ENCODE peak calls at places on chromosomes 5 and 9, in six cellular contexts. W is WERI-Rb-1; Z is prostate gland; D is astrocyte of the spinal cord; O is IMR-90; U is CD8-positive, alpha-beta T cell. P is an unnamed sample.

GRCh38 chr5:74199005-74199404 is 441.5 kb downstream of the ENC1 start:
- DNase-seq in W (no peak), U (no peak), O (peak), D (peak), Z (no peak), P (no peak)

GRCh38 chr5:170195876-170196275 is 36.9 kb upstream of the C5orf58 start:
- DNase-seq in W (no peak), D (no peak), U (no peak), O (no peak), Z (no peak), P (no peak)

GRCh38 chr5:96320797-96321196 is 112.3 kb downstream of the PCSK1 start:
- DNase-seq in D (no peak), Z (no peak), U (no peak), O (peak), W (no peak), P (peak)

GRCh38 chr9:38036359-38037084 is 32.5 kb downstream of the SHB start:
- DNase-seq in O (peak), U (no peak), W (no peak), Z (peak), D (peak), P (peak)

GRCh38 chr9:136799854-136800657 is 3.9 kb downstream of the CCDC183 start:
- DNase-seq in O (peak), Z (peak), D (peak), W (peak), U (peak), P (no peak)

GRCh38 chr9:69157751-69158466 is 16.2 kb upstream of the TJP2 start:
- DNase-seq in W (no peak), U (no peak), O (peak), D (peak), Z (no peak), P (peak)

GRCh38 chr9:133945314-133945975 is 46.7 kb downstream of the VAV2 start:
- DNase-seq in Z (no peak), D (no peak), O (no peak), U (no peak), W (no peak), P (no peak)

GRCh38 chr9:114169029-114169939 is 13.9 kb downstream of the COL27A1 start:
- DNase-seq in O (peak), Z (no peak), D (peak), U (no peak), W (peak), P (peak)

GRCh38 chr9:123339666-123340414 is 16.2 kb upstream of the CRB2 start:
- DNase-seq in Z (no peak), U (no peak), D (no peak), W (no peak), O (no peak), P (no peak)

GRCh38 chr5:6480133-6481051 is 31.7 kb downstream of the UBE2QL1 start:
- DNase-seq in D (no peak), O (no peak), U (no peak), W (no peak), Z (no peak), P (no peak)
- TF ChIP-seq CTCF in D (no peak), O (no peak), U (no peak), W (no peak), Z (no peak), P (no peak)

DNA sequence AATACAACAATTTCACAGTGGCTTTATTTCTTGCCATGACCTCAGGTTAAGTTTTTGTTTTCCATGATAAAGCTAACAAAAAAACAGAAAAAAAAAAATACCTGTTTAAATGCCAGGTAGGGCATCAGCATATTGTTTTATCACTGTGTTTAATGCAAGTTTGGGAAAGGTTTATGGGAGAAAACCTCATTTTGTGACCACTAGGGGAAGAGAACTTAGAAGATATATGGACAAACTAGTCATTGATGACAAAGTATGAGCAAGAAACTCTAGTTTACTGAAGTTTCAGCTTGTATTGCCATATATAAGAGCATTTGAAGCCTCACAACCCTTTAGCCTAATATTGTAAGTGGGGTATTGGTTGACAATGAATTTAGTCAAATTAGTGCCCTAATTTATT is 1431.4 kb upstream of the CDH18 start:
- DNase-seq in Z (no peak), W (no peak), U (no peak), O (no peak), D (no peak), P (no peak)
- TF ChIP-seq CTCF in Z (no peak), W (no peak), U (no peak), O (no peak), D (no peak), P (no peak)

DNA sequence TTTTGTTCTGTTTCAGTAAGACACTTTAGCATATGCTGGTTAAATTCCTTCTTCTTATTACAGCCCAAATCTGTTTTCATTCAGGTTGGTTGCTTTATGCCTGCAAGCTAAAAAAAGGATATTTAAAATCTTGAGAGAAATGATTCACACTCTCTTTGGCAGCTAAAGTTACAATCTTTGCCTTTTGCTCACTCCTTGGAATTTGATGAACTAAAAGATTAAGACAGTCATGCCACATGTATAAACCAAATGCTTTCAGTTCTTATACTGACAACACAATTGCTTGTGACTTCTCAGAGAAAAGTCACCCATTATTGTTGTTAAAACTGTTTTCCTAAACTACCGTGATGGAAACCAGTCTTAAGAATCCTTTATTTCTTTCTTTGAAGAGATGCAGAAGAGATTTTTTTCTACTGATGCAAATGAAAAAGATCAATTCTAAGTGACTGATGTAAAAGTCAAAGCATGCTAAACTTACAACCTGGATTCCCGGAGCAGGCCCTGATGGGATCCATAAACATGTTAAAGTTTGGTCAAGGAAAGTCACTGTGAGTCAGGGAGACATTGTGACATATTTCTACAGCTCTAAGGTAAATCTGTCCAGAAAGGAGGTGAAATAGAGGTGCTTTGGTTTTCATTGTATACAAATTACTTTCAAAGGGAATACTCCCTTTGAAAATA is 144.2 kb upstream of the CDH10 start:
- DNase-seq in W (no peak), Z (no peak), D (peak), O (no peak), U (no peak), P (peak)
- TF ChIP-seq CTCF in W (no peak), Z (no peak), D (no peak), O (no peak), U (no peak), P (no peak)

DNA sequence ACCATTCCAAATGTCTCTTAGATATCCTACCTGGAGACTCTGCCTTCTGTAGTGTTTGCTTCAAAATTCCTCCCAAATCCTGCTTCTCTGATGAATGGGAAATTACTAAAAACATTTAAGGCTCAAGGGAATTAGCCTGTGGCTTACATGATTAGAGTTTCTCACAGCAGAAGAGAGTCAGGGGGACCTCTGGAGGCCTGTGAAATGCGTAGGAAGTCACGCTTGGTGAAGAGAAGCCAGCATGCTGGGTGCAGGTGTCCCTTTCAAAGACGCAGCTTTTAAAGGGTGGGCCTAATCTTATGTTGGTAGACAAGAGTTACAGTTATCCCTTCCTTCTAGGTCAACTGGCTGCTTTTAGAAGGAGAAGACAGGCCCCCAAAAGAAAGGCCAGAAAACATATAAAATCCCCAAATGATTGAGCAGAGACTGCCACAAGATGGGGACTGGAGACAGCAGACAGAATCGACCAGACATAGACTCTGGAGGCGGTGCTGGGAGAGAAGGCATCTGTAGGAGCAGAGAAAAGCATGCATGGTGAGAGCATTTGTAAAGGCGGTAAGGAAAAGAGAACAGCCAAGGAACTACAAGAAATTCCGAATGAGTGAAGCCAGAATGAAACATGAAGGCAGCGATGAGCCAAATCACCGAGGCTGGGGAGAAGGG is 42.3 kb downstream of the B4GALT1 start:
- DNase-seq in Z (no peak), U (no peak), D (no peak), O (no peak), W (peak), P (no peak)
- TF ChIP-seq CTCF in Z (no peak), U (no peak), D (no peak), O (peak), W (peak), P (no peak)

GRCh38 chr5:99879791-99880511 is 655.2 kb upstream of the FAM174A start:
- DNase-seq in Z (no peak), O (no peak), W (peak), U (no peak), D (no peak), P (no peak)
- TF ChIP-seq CTCF in Z (no peak), O (no peak), W (no peak), U (no peak), D (no peak), P (no peak)

GRCh38 chr5:137819768-137820167 is 47.9 kb upstream of the MYOT start:
- DNase-seq in U (no peak), Z (no peak), W (no peak), D (no peak), O (no peak), P (no peak)

GRCh38 chr5:137825165-137825564 is 42.5 kb upstream of the MYOT start:
- DNase-seq in D (no peak), O (no peak), U (no peak), Z (no peak), W (no peak), P (no peak)

GRCh38 chr5:137822983-137823382 is 44.7 kb upstream of the MYOT start:
- DNase-seq in D (no peak), O (no peak), W (no peak), Z (no peak), U (no peak), P (no peak)

GRCh38 chr5:137826067-137826466 is 41.6 kb upstream of the MYOT start:
- DNase-seq in U (no peak), Z (no peak), D (no peak), W (no peak), O (no peak), P (no peak)

DNA sequence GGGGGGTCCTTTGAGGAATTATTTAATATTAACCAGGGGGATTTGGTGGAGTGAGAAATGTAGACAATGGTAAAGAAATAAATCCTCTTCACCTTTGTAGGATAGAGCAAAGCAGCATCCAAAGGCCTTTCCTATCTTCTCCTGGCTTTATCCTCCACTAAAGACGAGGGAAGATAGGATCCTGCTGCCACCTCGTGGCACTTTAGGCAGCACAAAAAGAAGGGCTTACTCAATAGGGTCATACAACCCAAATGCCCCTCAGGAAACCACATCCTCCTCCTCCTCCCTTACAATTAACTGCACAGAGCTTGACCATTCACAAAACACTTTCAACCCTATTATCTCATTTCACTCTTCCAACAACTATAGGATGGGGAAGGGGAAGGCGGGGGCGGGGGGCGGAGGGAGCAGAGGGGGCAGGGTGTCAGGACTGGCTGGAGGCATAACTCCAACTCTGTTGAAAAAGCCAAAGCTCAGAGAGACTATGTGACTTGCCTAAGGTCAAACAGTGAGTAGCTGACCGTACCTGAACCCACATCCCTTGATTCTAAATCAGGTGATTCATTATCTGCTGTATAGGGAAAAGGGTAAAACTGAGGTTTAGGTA is 45.4 kb upstream of the MYOT start:
- DNase-seq in O (peak), Z (peak), W (peak), D (peak), U (no peak), P (peak)
- TF ChIP-seq CTCF in O (peak), Z (peak), W (peak), D (peak), U (no peak), P (peak)

GRCh38 chr9:99299214-99300102 is 77.4 kb downstream of the SEC61B start:
- DNase-seq in U (no peak), D (peak), O (peak), Z (no peak), W (no peak), P (peak)
- TF ChIP-seq CTCF in U (no peak), D (peak), O (peak), Z (no peak), W (peak), P (peak)

GRCh38 chr5:78959767-78960166 is 25.3 kb downstream of the ARSB start:
- DNase-seq in U (no peak), D (no peak), Z (no peak), O (no peak), W (no peak), P (no peak)

GRCh38 chr5:78968781-78969180 is 16.3 kb downstream of the ARSB start:
- DNase-seq in D (no peak), Z (no peak), O (no peak), W (no peak), U (no peak), P (no peak)

GRCh38 chr5:78961743-78962142 is 23.4 kb downstream of the ARSB start:
- DNase-seq in U (no peak), Z (no peak), D (no peak), O (peak), W (no peak), P (no peak)

DNA sequence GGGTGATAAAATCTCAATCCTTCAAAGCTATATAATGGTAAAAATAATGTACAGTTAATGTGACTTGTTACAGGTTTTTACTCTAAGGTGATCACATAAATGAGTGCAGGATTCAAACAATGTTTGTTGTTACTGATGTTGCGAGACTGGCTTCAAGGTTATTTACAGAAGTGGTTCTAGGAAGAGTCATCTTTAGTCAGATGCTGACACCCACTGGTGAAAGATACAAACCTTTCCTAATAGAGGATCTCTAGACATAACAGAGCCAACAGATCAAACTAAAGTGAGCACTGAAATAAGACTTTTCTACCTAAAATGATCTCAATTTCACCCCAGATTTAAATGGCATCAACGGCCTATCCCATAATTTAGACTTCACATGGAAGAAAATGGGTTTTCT is 20.2 kb downstream of the ARSB start:
- DNase-seq in U (no peak), W (no peak), O (peak), D (peak), Z (peak), P (peak)
- TF ChIP-seq CTCF in U (no peak), W (peak), O (peak), D (peak), Z (no peak), P (peak)

DNA sequence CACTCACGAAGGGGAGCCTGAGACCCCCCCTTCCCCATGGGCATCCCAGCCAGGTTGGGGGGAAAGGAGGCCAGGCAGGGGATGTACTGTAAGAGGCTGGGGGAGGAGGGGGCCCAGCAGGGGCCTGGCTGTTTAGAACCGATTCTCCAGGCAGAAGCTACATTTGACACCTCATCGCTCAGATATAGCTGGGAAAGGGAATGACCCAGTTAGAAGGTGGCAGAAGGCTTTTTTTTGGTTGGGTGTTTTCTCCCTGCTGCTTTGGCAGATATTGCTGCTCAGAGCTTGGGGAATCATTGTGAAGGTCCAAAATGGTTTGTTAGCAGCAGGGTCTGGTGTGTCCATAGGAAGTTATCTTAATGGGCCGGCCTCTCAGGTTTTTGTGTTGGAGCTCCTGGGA is 6.0 kb downstream of the CDX1 start:
- DNase-seq in U (no peak), D (no peak), O (no peak), Z (no peak), W (no peak), P (no peak)
- TF ChIP-seq CTCF in U (no peak), D (no peak), O (no peak), Z (no peak), W (no peak), P (no peak)